ENCODE peak calls at places on chromosome 4, in six cellular contexts. One of them, this sample, is unnamed. For H3K4me1, the result is how much of the 10 kb centered on the place peaks cover.

GRCh38 chr4:3868146-3868840 is 102.1 kb downstream of the ADRA2C start:
- DNase-seq in colonic mucosa: no peak
- DNase-seq in Panc1: no peak
- DNase-seq in ovary: no peak
- DNase-seq in tibial nerve: no peak
- DNase-seq in endothelial cell of umbilical vein: no peak
- DNase-seq in this sample: no peak

GRCh38 chr4:147312376-147313046 is 168.4 kb upstream of the EDNRA start:
- DNase-seq in endothelial cell of umbilical vein: no peak
- DNase-seq in tibial nerve: no peak
- DNase-seq in ovary: no peak
- DNase-seq in Panc1: no peak
- DNase-seq in colonic mucosa: no peak
- DNase-seq in this sample: no peak

GRCh38 chr4:174434455-174434854 is 87.8 kb downstream of the HPGD start:
- DNase-seq in Panc1: no peak
- DNase-seq in ovary: no peak
- DNase-seq in colonic mucosa: no peak
- DNase-seq in tibial nerve: no peak
- DNase-seq in endothelial cell of umbilical vein: no peak
- DNase-seq in this sample: no peak

GRCh38 chr4:84892950-84893349 is 73.5 kb downstream of the WDFY3 start:
- DNase-seq in tibial nerve: no peak
- DNase-seq in colonic mucosa: no peak
- DNase-seq in ovary: no peak
- DNase-seq in endothelial cell of umbilical vein: no peak
- DNase-seq in Panc1: no peak
- DNase-seq in this sample: no peak

GRCh38 chr4:4677825-4678522 is 136.1 kb upstream of the STX18 start:
- DNase-seq in Panc1: no peak
- DNase-seq in tibial nerve: peak
- DNase-seq in ovary: no peak
- DNase-seq in endothelial cell of umbilical vein: peak
- DNase-seq in colonic mucosa: no peak
- DNase-seq in this sample: peak

GRCh38 chr4:38634047-38634759 is 29.8 kb upstream of the KLF3 start:
- DNase-seq in endothelial cell of umbilical vein: no peak
- DNase-seq in ovary: no peak
- DNase-seq in tibial nerve: no peak
- DNase-seq in colonic mucosa: no peak
- DNase-seq in Panc1: no peak
- DNase-seq in this sample: no peak

GRCh38 chr4:39846135-39846534 is 131.6 kb downstream of the PDS5A start:
- DNase-seq in colonic mucosa: no peak
- DNase-seq in Panc1: no peak
- DNase-seq in ovary: no peak
- DNase-seq in endothelial cell of umbilical vein: no peak
- DNase-seq in tibial nerve: no peak
- DNase-seq in this sample: no peak

GRCh38 chr4:10831727-10832408 is 147.3 kb upstream of the CLNK start:
- DNase-seq in ovary: no peak
- DNase-seq in endothelial cell of umbilical vein: no peak
- DNase-seq in colonic mucosa: no peak
- DNase-seq in tibial nerve: no peak
- DNase-seq in Panc1: no peak
- DNase-seq in this sample: no peak

GRCh38 chr4:180539284-180539683 is 1703.9 kb upstream of the TENM3 start:
- DNase-seq in ovary: no peak
- DNase-seq in endothelial cell of umbilical vein: no peak
- DNase-seq in colonic mucosa: no peak
- DNase-seq in Panc1: no peak
- DNase-seq in tibial nerve: no peak
- DNase-seq in this sample: no peak

GRCh38 chr4:180542445-180543100 is 1700.6 kb upstream of the TENM3 start:
- DNase-seq in Panc1: no peak
- DNase-seq in colonic mucosa: no peak
- DNase-seq in tibial nerve: no peak
- DNase-seq in endothelial cell of umbilical vein: no peak
- DNase-seq in ovary: no peak
- DNase-seq in this sample: no peak

GRCh38 chr4:180541678-180542077 is 1701.5 kb upstream of the TENM3 start:
- DNase-seq in tibial nerve: no peak
- DNase-seq in endothelial cell of umbilical vein: no peak
- DNase-seq in Panc1: no peak
- DNase-seq in colonic mucosa: no peak
- DNase-seq in ovary: no peak
- DNase-seq in this sample: no peak

GRCh38 chr4:180532691-180533090 is 1710.5 kb upstream of the TENM3 start:
- DNase-seq in colonic mucosa: no peak
- DNase-seq in endothelial cell of umbilical vein: no peak
- DNase-seq in tibial nerve: no peak
- DNase-seq in Panc1: no peak
- DNase-seq in ovary: no peak
- DNase-seq in this sample: no peak

GRCh38 chr4:180538384-180539052 is 1704.7 kb upstream of the TENM3 start:
- DNase-seq in ovary: no peak
- DNase-seq in Panc1: no peak
- DNase-seq in tibial nerve: no peak
- DNase-seq in endothelial cell of umbilical vein: no peak
- DNase-seq in colonic mucosa: no peak
- DNase-seq in this sample: no peak
- H3K4me1 ChIP-seq in ovary: under half
- H3K4me1 ChIP-seq in Panc1: under half
- H3K4me1 ChIP-seq in tibial nerve: under half
- H3K4me1 ChIP-seq in endothelial cell of umbilical vein: under half
- H3K4me1 ChIP-seq in colonic mucosa: under half
- H3K4me1 ChIP-seq in this sample: under half

DNA sequence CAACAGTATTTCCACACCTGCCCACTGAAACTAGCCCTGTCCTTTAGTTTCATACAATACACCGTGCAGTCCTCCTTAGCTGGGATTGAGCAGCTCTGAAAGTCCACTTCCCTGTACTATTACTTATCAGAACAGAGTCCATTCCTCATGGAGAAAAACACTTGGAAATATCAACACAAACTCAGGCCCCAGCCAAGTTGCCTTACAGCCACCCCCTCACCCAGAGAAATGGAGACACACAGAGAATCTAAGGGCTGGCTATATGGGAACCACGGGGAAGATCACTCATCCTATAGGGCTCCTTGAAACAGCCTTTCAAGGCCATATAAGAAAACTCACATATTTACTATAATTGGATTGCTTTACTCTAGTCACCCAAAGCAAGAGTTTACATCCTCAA is 1.9 kb downstream of the SCARB2 start:
- DNase-seq in tibial nerve: no peak
- DNase-seq in Panc1: no peak
- DNase-seq in ovary: no peak
- DNase-seq in colonic mucosa: peak
- DNase-seq in endothelial cell of umbilical vein: no peak
- DNase-seq in this sample: no peak
- H3K4me1 ChIP-seq in tibial nerve: half or more
- H3K4me1 ChIP-seq in Panc1: under half
- H3K4me1 ChIP-seq in ovary: under half
- H3K4me1 ChIP-seq in colonic mucosa: under half
- H3K4me1 ChIP-seq in endothelial cell of umbilical vein: under half
- H3K4me1 ChIP-seq in this sample: under half

GRCh38 chr4:139839664-139840063 is 174.0 kb downstream of the MGST2 start:
- DNase-seq in colonic mucosa: no peak
- DNase-seq in endothelial cell of umbilical vein: no peak
- DNase-seq in Panc1: no peak
- DNase-seq in ovary: no peak
- DNase-seq in tibial nerve: no peak
- DNase-seq in this sample: no peak

GRCh38 chr4:139834210-139834609 is 168.6 kb downstream of the MGST2 start:
- DNase-seq in endothelial cell of umbilical vein: no peak
- DNase-seq in tibial nerve: no peak
- DNase-seq in ovary: no peak
- DNase-seq in Panc1: no peak
- DNase-seq in colonic mucosa: no peak
- DNase-seq in this sample: no peak

GRCh38 chr4:139833131-139833930 is 167.7 kb downstream of the MGST2 start:
- DNase-seq in ovary: no peak
- DNase-seq in endothelial cell of umbilical vein: no peak
- DNase-seq in Panc1: no peak
- DNase-seq in colonic mucosa: no peak
- DNase-seq in tibial nerve: no peak
- DNase-seq in this sample: no peak

GRCh38 chr4:139838811-139839210 is 173.2 kb downstream of the MGST2 start:
- DNase-seq in Panc1: no peak
- DNase-seq in endothelial cell of umbilical vein: no peak
- DNase-seq in tibial nerve: no peak
- DNase-seq in colonic mucosa: no peak
- DNase-seq in ovary: peak
- DNase-seq in this sample: no peak

GRCh38 chr4:139835006-139835405 is 169.4 kb downstream of the MGST2 start:
- DNase-seq in endothelial cell of umbilical vein: peak
- DNase-seq in ovary: no peak
- DNase-seq in Panc1: no peak
- DNase-seq in colonic mucosa: no peak
- DNase-seq in tibial nerve: no peak
- DNase-seq in this sample: no peak
- H3K4me1 ChIP-seq in endothelial cell of umbilical vein: under half
- H3K4me1 ChIP-seq in ovary: under half
- H3K4me1 ChIP-seq in Panc1: under half
- H3K4me1 ChIP-seq in colonic mucosa: under half
- H3K4me1 ChIP-seq in tibial nerve: under half
- H3K4me1 ChIP-seq in this sample: under half

GRCh38 chr4:1080432-1080831 is 32.9 kb downstream of the RNF212 start:
- DNase-seq in endothelial cell of umbilical vein: no peak
- DNase-seq in tibial nerve: no peak
- DNase-seq in ovary: no peak
- DNase-seq in colonic mucosa: no peak
- DNase-seq in Panc1: no peak
- DNase-seq in this sample: no peak

GRCh38 chr4:1079711-1080265 is 33.6 kb downstream of the RNF212 start:
- DNase-seq in tibial nerve: no peak
- DNase-seq in ovary: no peak
- DNase-seq in Panc1: no peak
- DNase-seq in colonic mucosa: no peak
- DNase-seq in endothelial cell of umbilical vein: no peak
- DNase-seq in this sample: no peak

GRCh38 chr4:1082215-1083182 is 30.9 kb downstream of the RNF212 start:
- DNase-seq in tibial nerve: peak
- DNase-seq in ovary: no peak
- DNase-seq in colonic mucosa: peak
- DNase-seq in endothelial cell of umbilical vein: peak
- DNase-seq in Panc1: no peak
- DNase-seq in this sample: peak

GRCh38 chr4:1081689-1082040 is 31.7 kb downstream of the RNF212 start:
- DNase-seq in ovary: no peak
- DNase-seq in tibial nerve: no peak
- DNase-seq in Panc1: no peak
- DNase-seq in endothelial cell of umbilical vein: no peak
- DNase-seq in colonic mucosa: no peak
- DNase-seq in this sample: no peak

DNA sequence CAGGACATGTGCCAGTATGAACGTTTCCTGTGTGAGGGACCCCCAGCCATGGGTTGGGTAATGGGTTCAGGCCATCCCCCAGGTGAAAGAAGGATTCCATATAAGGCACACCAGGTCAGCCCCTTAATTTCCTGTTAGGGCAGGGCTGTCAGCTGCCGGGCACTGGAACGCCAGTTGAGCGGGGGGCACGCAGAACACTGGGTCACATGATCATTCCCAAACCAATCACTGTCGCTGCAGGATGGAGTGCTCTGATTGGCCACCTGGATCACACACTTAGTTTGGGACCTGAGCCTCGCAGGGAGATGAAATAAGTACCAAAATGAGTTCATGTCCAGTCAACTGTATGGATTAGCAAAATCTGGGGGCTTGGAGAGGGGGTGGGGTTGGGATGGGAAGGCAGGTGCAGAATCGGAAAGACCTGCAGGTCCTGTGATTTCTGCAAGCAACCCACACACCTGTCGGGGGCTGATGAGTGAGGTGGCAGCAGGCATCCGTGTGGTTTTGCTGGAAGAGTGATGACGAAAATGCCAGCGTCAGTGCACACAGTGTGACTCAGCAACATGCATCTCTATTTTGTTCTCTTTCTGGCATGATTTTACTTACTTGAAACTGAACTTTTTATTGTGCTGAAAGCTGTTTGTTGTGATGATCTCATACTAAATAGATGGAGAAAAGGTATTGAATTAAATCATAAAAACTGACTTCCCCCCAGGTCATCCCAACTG is 32.2 kb downstream of the RNF212 start:
- DNase-seq in endothelial cell of umbilical vein: no peak
- DNase-seq in Panc1: no peak
- DNase-seq in tibial nerve: no peak
- DNase-seq in ovary: no peak
- DNase-seq in colonic mucosa: no peak
- DNase-seq in this sample: no peak
- H3K4me1 ChIP-seq in endothelial cell of umbilical vein: under half
- H3K4me1 ChIP-seq in Panc1: under half
- H3K4me1 ChIP-seq in tibial nerve: under half
- H3K4me1 ChIP-seq in ovary: under half
- H3K4me1 ChIP-seq in colonic mucosa: under half
- H3K4me1 ChIP-seq in this sample: under half

GRCh38 chr4:81508786-81509574 is 37.3 kb upstream of the RASGEF1B start:
- DNase-seq in tibial nerve: no peak
- DNase-seq in ovary: no peak
- DNase-seq in endothelial cell of umbilical vein: no peak
- DNase-seq in colonic mucosa: no peak
- DNase-seq in Panc1: no peak
- DNase-seq in this sample: no peak

GRCh38 chr4:81512945-81513584 is 41.4 kb upstream of the RASGEF1B start:
- DNase-seq in tibial nerve: no peak
- DNase-seq in endothelial cell of umbilical vein: no peak
- DNase-seq in colonic mucosa: no peak
- DNase-seq in Panc1: no peak
- DNase-seq in ovary: no peak
- DNase-seq in this sample: no peak

GRCh38 chr4:81510643-81511189 is 39.0 kb upstream of the RASGEF1B start:
- DNase-seq in Panc1: no peak
- DNase-seq in colonic mucosa: no peak
- DNase-seq in ovary: no peak
- DNase-seq in endothelial cell of umbilical vein: no peak
- DNase-seq in tibial nerve: no peak
- DNase-seq in this sample: no peak

GRCh38 chr4:81509822-81510221 is 38.1 kb upstream of the RASGEF1B start:
- DNase-seq in ovary: no peak
- DNase-seq in tibial nerve: no peak
- DNase-seq in colonic mucosa: no peak
- DNase-seq in endothelial cell of umbilical vein: no peak
- DNase-seq in Panc1: no peak
- DNase-seq in this sample: no peak

DNA sequence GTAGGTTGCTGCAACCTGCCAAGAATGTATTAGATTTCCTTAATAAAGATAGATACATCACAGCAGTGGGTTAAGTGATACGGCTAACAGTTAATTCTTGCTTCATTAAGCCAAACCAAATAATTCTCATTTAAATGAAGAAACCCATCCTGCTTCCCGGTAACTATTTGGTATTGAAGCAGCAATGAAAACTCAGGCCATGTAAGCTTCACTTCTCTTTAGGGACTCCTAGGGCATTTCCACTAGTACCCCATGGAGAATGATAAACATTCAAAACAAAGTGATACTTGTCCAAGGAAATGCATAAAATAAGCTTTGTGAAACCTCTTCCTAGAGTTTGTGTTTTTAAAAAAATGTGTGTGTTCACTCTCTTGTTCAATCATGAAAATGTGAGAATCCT is 40.7 kb upstream of the RASGEF1B start:
- DNase-seq in endothelial cell of umbilical vein: no peak
- DNase-seq in tibial nerve: no peak
- DNase-seq in Panc1: no peak
- DNase-seq in colonic mucosa: no peak
- DNase-seq in ovary: no peak
- DNase-seq in this sample: no peak
- H3K4me1 ChIP-seq in endothelial cell of umbilical vein: under half
- H3K4me1 ChIP-seq in tibial nerve: under half
- H3K4me1 ChIP-seq in Panc1: under half
- H3K4me1 ChIP-seq in colonic mucosa: under half
- H3K4me1 ChIP-seq in ovary: under half
- H3K4me1 ChIP-seq in this sample: under half

This sample was measured in right atrium auricular region.